ENCODE peak calls at places on chromosomes 5 and 9, in six cellular contexts. T is CD14-positive monocyte; Y is iris pigment epithelial cell; E is HTR-8/SVneo; U is EL; S is CD4-positive, alpha-beta memory T cell. C is an unnamed sample.

GRCh38 chr5:78698218-78698751 is 49.7 kb upstream of the LHFPL2 start:
- DNase-seq in T (no peak), Y (peak; percentile 64), E (no peak), U (peak; percentile 58), S (no peak), C (no peak)

GRCh38 chr5:167684251-167684650 is 607.2 kb upstream of the WWC1 start:
- DNase-seq in T (no peak), Y (peak; percentile 67), E (no peak), U (no peak), S (no peak), C (no peak)

GRCh38 chr5:108381034-108381954 is 604 bp downstream of the FBXL17 start:
- DNase-seq in T (peak; percentile 63), Y (peak; percentile 77), E (no peak), U (peak; percentile 68), S (peak; percentile 83), C (no peak)

GRCh38 chr5:1786621-1787471 is 12.8 kb downstream of the MRPL36 start:
- DNase-seq in T (peak; percentile 40), Y (no peak), E (no peak), U (no peak), S (no peak), C (no peak)

GRCh38 chr9:111572945-111573604 is 26.4 kb downstream of the PTGR1 start:
- DNase-seq in T (no peak), Y (peak; percentile 82), E (no peak), U (peak; percentile 46), S (no peak), C (no peak)

GRCh38 chr5:65262590-65263189 is 219.0 kb downstream of the ADAMTS6 start:
- DNase-seq in T (no peak), Y (peak; percentile 95), E (no peak), U (peak; percentile 85), S (no peak), C (peak; percentile 12)

GRCh38 chr5:140677947-140678346 is 4.6 kb upstream of the DND1 start:
- DNase-seq in T (no peak), Y (no peak), E (no peak), U (no peak), S (no peak), C (no peak)

GRCh38 chr5:42784132-42784531 is 27.5 kb downstream of the CCDC152 start:
- DNase-seq in T (no peak), Y (peak; percentile 13), E (no peak), U (peak; percentile 6), S (no peak), C (no peak)

GRCh38 chr5:76849767-76850291 is at the start of gene S100Z:
- DNase-seq in T (peak; percentile 48), Y (no peak), E (no peak), U (no peak), S (peak; percentile 40), C (no peak)

GRCh38 chr9:132372177-132373095 is 17.6 kb upstream of the SETX start:
- DNase-seq in T (peak; percentile 82), Y (peak; percentile 55), E (peak; percentile 24), U (peak; percentile 45), S (no peak), C (no peak)

GRCh38 chr5:95826949-95827595 is 4.5 kb upstream of the GLRX start:
- DNase-seq in T (no peak), Y (no peak), E (no peak), U (no peak), S (no peak), C (no peak)

GRCh38 chr9:86669442-86669841 is 277.9 kb downstream of the GAS1 start:
- DNase-seq in T (no peak), Y (no peak), E (no peak), U (no peak), S (no peak), C (no peak)

GRCh38 chr5:61638476-61638875 is 306.4 kb downstream of the ZSWIM6 start:
- DNase-seq in T (no peak), Y (no peak), E (no peak), U (no peak), S (no peak), C (no peak)

GRCh38 chr9:81103597-81104471 is 585.5 kb downstream of the TLE1 start:
- DNase-seq in T (no peak), Y (no peak), E (no peak), U (no peak), S (no peak), C (no peak)

GRCh38 chr9:653421-653820 is 188.1 kb upstream of the DMRT1 start:
- DNase-seq in T (no peak), Y (no peak), E (no peak), U (no peak), S (no peak), C (no peak)

GRCh38 chr5:6736106-6736505 is 22.9 kb downstream of the TENT4A start:
- DNase-seq in T (no peak), Y (no peak), E (no peak), U (no peak), S (no peak), C (no peak)

GRCh38 chr9:134560654-134561053 is 80.9 kb upstream of the COL5A1 start:
- DNase-seq in T (peak; percentile 9), Y (no peak), E (no peak), U (no peak), S (no peak), C (no peak)

GRCh38 chr5:104643320-104643719 is 1080.7 kb upstream of the NUDT12 start:
- DNase-seq in T (no peak), Y (no peak), E (no peak), U (no peak), S (no peak), C (no peak)

GRCh38 chr5:149221326-149221725 is 50.3 kb upstream of the AFAP1L1 start:
- DNase-seq in T (no peak), Y (peak; percentile 54), E (no peak), U (peak; percentile 53), S (no peak), C (no peak)

GRCh38 chr9:69619233-69619632 is 52.9 kb downstream of the APBA1 start:
- DNase-seq in T (no peak), Y (no peak), E (no peak), U (no peak), S (no peak), C (no peak)

GRCh38 chr5:160230686-160231527 is 1.6 kb downstream of the FABP6 start:
- DNase-seq in T (no peak), Y (peak; percentile 49), E (peak; percentile 14), U (peak; percentile 51), S (no peak), C (no peak)